ENCODE peak calls at places on chromosomes 11 and 22, in eight cellular contexts. One of them, this sample, is unnamed.

GRCh38 chr11:74159642-74160041 is 11.2 kb downstream of the C2CD3 start:
- DNase-seq in substantia nigra: no peak
- DNase-seq in cardiac fibroblast: no peak
- DNase-seq in occipital lobe: no peak
- DNase-seq in Karpas-422: no peak
- DNase-seq in activated naive CD4-positive, alpha-beta T cell treated with anti-CD3 and anti-CD28 coated beads, Interleukin-2, amount 10 ng/mL, durations not matched to agents 7 days and 5 days: no peak
- DNase-seq in activated CD4-positive, alpha-beta T cell treated with anti-CD3 and anti-CD28 coated beads, Interleukin-2, amount 50 U/mL, for 4 hours: no peak
- DNase-seq in endothelial cell of umbilical vein: no peak
- DNase-seq in this sample: no peak

GRCh38 chr11:29018631-29019030 is 910.4 kb downstream of the METTL15 start:
- DNase-seq in activated CD4-positive, alpha-beta T cell treated with anti-CD3 and anti-CD28 coated beads, Interleukin-2, amount 50 U/mL, for 4 hours: no peak
- DNase-seq in Karpas-422: no peak
- DNase-seq in occipital lobe: no peak
- DNase-seq in substantia nigra: no peak
- DNase-seq in activated naive CD4-positive, alpha-beta T cell treated with anti-CD3 and anti-CD28 coated beads, Interleukin-2, amount 10 ng/mL, durations not matched to agents 7 days and 5 days: no peak
- DNase-seq in cardiac fibroblast: peak; percentile 92
- DNase-seq in endothelial cell of umbilical vein: peak; percentile 95
- DNase-seq in this sample: peak; percentile 93

GRCh38 chr11:35990170-35990569 is 46.3 kb downstream of the LDLRAD3 start:
- DNase-seq in endothelial cell of umbilical vein: no peak
- DNase-seq in occipital lobe: no peak
- DNase-seq in Karpas-422: no peak
- DNase-seq in substantia nigra: no peak
- DNase-seq in activated naive CD4-positive, alpha-beta T cell treated with anti-CD3 and anti-CD28 coated beads, Interleukin-2, amount 10 ng/mL, durations not matched to agents 7 days and 5 days: no peak
- DNase-seq in activated CD4-positive, alpha-beta T cell treated with anti-CD3 and anti-CD28 coated beads, Interleukin-2, amount 50 U/mL, for 4 hours: no peak
- DNase-seq in cardiac fibroblast: no peak
- DNase-seq in this sample: no peak

GRCh38 chr11:3831378-3832239 is 9.2 kb downstream of the RHOG start:
- DNase-seq in cardiac fibroblast: no peak
- DNase-seq in occipital lobe: no peak
- DNase-seq in activated CD4-positive, alpha-beta T cell treated with anti-CD3 and anti-CD28 coated beads, Interleukin-2, amount 50 U/mL, for 4 hours: no peak
- DNase-seq in activated naive CD4-positive, alpha-beta T cell treated with anti-CD3 and anti-CD28 coated beads, Interleukin-2, amount 10 ng/mL, durations not matched to agents 7 days and 5 days: no peak
- DNase-seq in endothelial cell of umbilical vein: no peak
- DNase-seq in substantia nigra: peak; percentile 27
- DNase-seq in Karpas-422: no peak
- DNase-seq in this sample: no peak

GRCh38 chr11:126061707-126062678 is 673 bp downstream of the CDON start:
- DNase-seq in Karpas-422: no peak
- DNase-seq in activated CD4-positive, alpha-beta T cell treated with anti-CD3 and anti-CD28 coated beads, Interleukin-2, amount 50 U/mL, for 4 hours: peak; percentile 19
- DNase-seq in endothelial cell of umbilical vein: peak; percentile 36
- DNase-seq in occipital lobe: peak; percentile 11
- DNase-seq in activated naive CD4-positive, alpha-beta T cell treated with anti-CD3 and anti-CD28 coated beads, Interleukin-2, amount 10 ng/mL, durations not matched to agents 7 days and 5 days: peak; percentile 55
- DNase-seq in cardiac fibroblast: peak; percentile 36
- DNase-seq in substantia nigra: peak; percentile 4
- DNase-seq in this sample: peak; percentile 47

GRCh38 chr11:119306373-119306890 is 10.5 kb downstream of the MCAM start:
- DNase-seq in substantia nigra: no peak
- DNase-seq in Karpas-422: no peak
- DNase-seq in activated CD4-positive, alpha-beta T cell treated with anti-CD3 and anti-CD28 coated beads, Interleukin-2, amount 50 U/mL, for 4 hours: no peak
- DNase-seq in activated naive CD4-positive, alpha-beta T cell treated with anti-CD3 and anti-CD28 coated beads, Interleukin-2, amount 10 ng/mL, durations not matched to agents 7 days and 5 days: peak; percentile 46
- DNase-seq in cardiac fibroblast: peak; percentile 57
- DNase-seq in occipital lobe: no peak
- DNase-seq in endothelial cell of umbilical vein: peak; percentile 39
- DNase-seq in this sample: peak; percentile 62

GRCh38 chr22:48941903-48942625 is 885.6 kb downstream of the BRD1 start:
- DNase-seq in substantia nigra: no peak
- DNase-seq in activated CD4-positive, alpha-beta T cell treated with anti-CD3 and anti-CD28 coated beads, Interleukin-2, amount 50 U/mL, for 4 hours: no peak
- DNase-seq in endothelial cell of umbilical vein: no peak
- DNase-seq in occipital lobe: no peak
- DNase-seq in activated naive CD4-positive, alpha-beta T cell treated with anti-CD3 and anti-CD28 coated beads, Interleukin-2, amount 10 ng/mL, durations not matched to agents 7 days and 5 days: no peak
- DNase-seq in Karpas-422: no peak
- DNase-seq in cardiac fibroblast: no peak
- DNase-seq in this sample: no peak

GRCh38 chr22:20566420-20567260 is 59.2 kb downstream of the MED15 start:
- DNase-seq in activated naive CD4-positive, alpha-beta T cell treated with anti-CD3 and anti-CD28 coated beads, Interleukin-2, amount 10 ng/mL, durations not matched to agents 7 days and 5 days: peak; percentile 74
- DNase-seq in endothelial cell of umbilical vein: no peak
- DNase-seq in cardiac fibroblast: peak; percentile 88
- DNase-seq in substantia nigra: no peak
- DNase-seq in Karpas-422: no peak
- DNase-seq in activated CD4-positive, alpha-beta T cell treated with anti-CD3 and anti-CD28 coated beads, Interleukin-2, amount 50 U/mL, for 4 hours: peak; percentile 64
- DNase-seq in occipital lobe: no peak
- DNase-seq in this sample: no peak

GRCh38 chr11:83392556-83392955 is 106.4 kb upstream of the CCDC90B start:
- DNase-seq in cardiac fibroblast: no peak
- DNase-seq in substantia nigra: no peak
- DNase-seq in Karpas-422: no peak
- DNase-seq in endothelial cell of umbilical vein: no peak
- DNase-seq in activated CD4-positive, alpha-beta T cell treated with anti-CD3 and anti-CD28 coated beads, Interleukin-2, amount 50 U/mL, for 4 hours: no peak
- DNase-seq in activated naive CD4-positive, alpha-beta T cell treated with anti-CD3 and anti-CD28 coated beads, Interleukin-2, amount 10 ng/mL, durations not matched to agents 7 days and 5 days: no peak
- DNase-seq in occipital lobe: no peak
- DNase-seq in this sample: no peak

GRCh38 chr22:37154925-37155712 is 5.4 kb upstream of the IL2RB start:
- DNase-seq in cardiac fibroblast: no peak
- DNase-seq in Karpas-422: no peak
- DNase-seq in endothelial cell of umbilical vein: no peak
- DNase-seq in activated CD4-positive, alpha-beta T cell treated with anti-CD3 and anti-CD28 coated beads, Interleukin-2, amount 50 U/mL, for 4 hours: no peak
- DNase-seq in substantia nigra: no peak
- DNase-seq in occipital lobe: no peak
- DNase-seq in activated naive CD4-positive, alpha-beta T cell treated with anti-CD3 and anti-CD28 coated beads, Interleukin-2, amount 10 ng/mL, durations not matched to agents 7 days and 5 days: no peak
- DNase-seq in this sample: peak; percentile 19

GRCh38 chr11:94169516-94169915 is 40.9 kb downstream of the PANX1 start:
- DNase-seq in occipital lobe: no peak
- DNase-seq in cardiac fibroblast: no peak
- DNase-seq in activated naive CD4-positive, alpha-beta T cell treated with anti-CD3 and anti-CD28 coated beads, Interleukin-2, amount 10 ng/mL, durations not matched to agents 7 days and 5 days: no peak
- DNase-seq in Karpas-422: no peak
- DNase-seq in endothelial cell of umbilical vein: no peak
- DNase-seq in activated CD4-positive, alpha-beta T cell treated with anti-CD3 and anti-CD28 coated beads, Interleukin-2, amount 50 U/mL, for 4 hours: no peak
- DNase-seq in substantia nigra: no peak
- DNase-seq in this sample: no peak

GRCh38 chr11:75429902-75430691 is 2.9 kb downstream of the KLHL35 start:
- DNase-seq in activated CD4-positive, alpha-beta T cell treated with anti-CD3 and anti-CD28 coated beads, Interleukin-2, amount 50 U/mL, for 4 hours: peak; percentile 55
- DNase-seq in Karpas-422: no peak
- DNase-seq in activated naive CD4-positive, alpha-beta T cell treated with anti-CD3 and anti-CD28 coated beads, Interleukin-2, amount 10 ng/mL, durations not matched to agents 7 days and 5 days: peak; percentile 76
- DNase-seq in endothelial cell of umbilical vein: peak; percentile 64
- DNase-seq in substantia nigra: peak; percentile 33
- DNase-seq in occipital lobe: no peak
- DNase-seq in cardiac fibroblast: peak; percentile 72
- DNase-seq in this sample: peak; percentile 76

GRCh38 chr11:76803811-76804600 is 20.9 kb downstream of the TSKU start:
- DNase-seq in substantia nigra: no peak
- DNase-seq in occipital lobe: no peak
- DNase-seq in activated CD4-positive, alpha-beta T cell treated with anti-CD3 and anti-CD28 coated beads, Interleukin-2, amount 50 U/mL, for 4 hours: peak; percentile 47
- DNase-seq in activated naive CD4-positive, alpha-beta T cell treated with anti-CD3 and anti-CD28 coated beads, Interleukin-2, amount 10 ng/mL, durations not matched to agents 7 days and 5 days: peak; percentile 69
- DNase-seq in Karpas-422: no peak
- DNase-seq in cardiac fibroblast: peak; percentile 42
- DNase-seq in endothelial cell of umbilical vein: no peak
- DNase-seq in this sample: no peak

GRCh38 chr11:86524603-86525352 is 147.6 kb downstream of the ME3 start:
- DNase-seq in activated naive CD4-positive, alpha-beta T cell treated with anti-CD3 and anti-CD28 coated beads, Interleukin-2, amount 10 ng/mL, durations not matched to agents 7 days and 5 days: no peak
- DNase-seq in endothelial cell of umbilical vein: peak; percentile 91
- DNase-seq in Karpas-422: no peak
- DNase-seq in cardiac fibroblast: peak; percentile 61
- DNase-seq in substantia nigra: no peak
- DNase-seq in occipital lobe: no peak
- DNase-seq in activated CD4-positive, alpha-beta T cell treated with anti-CD3 and anti-CD28 coated beads, Interleukin-2, amount 50 U/mL, for 4 hours: no peak
- DNase-seq in this sample: peak; percentile 81

GRCh38 chr22:42682113-42682851 is 33.1 kb upstream of the CYB5R3 start:
- DNase-seq in activated CD4-positive, alpha-beta T cell treated with anti-CD3 and anti-CD28 coated beads, Interleukin-2, amount 50 U/mL, for 4 hours: no peak
- DNase-seq in activated naive CD4-positive, alpha-beta T cell treated with anti-CD3 and anti-CD28 coated beads, Interleukin-2, amount 10 ng/mL, durations not matched to agents 7 days and 5 days: no peak
- DNase-seq in cardiac fibroblast: no peak
- DNase-seq in substantia nigra: no peak
- DNase-seq in endothelial cell of umbilical vein: no peak
- DNase-seq in occipital lobe: no peak
- DNase-seq in Karpas-422: no peak
- DNase-seq in this sample: no peak

GRCh38 chr11:126415669-126416420 is 60.4 kb downstream of the ST3GAL4 start:
- DNase-seq in cardiac fibroblast: peak; percentile 92
- DNase-seq in endothelial cell of umbilical vein: no peak
- DNase-seq in occipital lobe: no peak
- DNase-seq in substantia nigra: peak; percentile 69
- DNase-seq in activated naive CD4-positive, alpha-beta T cell treated with anti-CD3 and anti-CD28 coated beads, Interleukin-2, amount 10 ng/mL, durations not matched to agents 7 days and 5 days: no peak
- DNase-seq in activated CD4-positive, alpha-beta T cell treated with anti-CD3 and anti-CD28 coated beads, Interleukin-2, amount 50 U/mL, for 4 hours: no peak
- DNase-seq in Karpas-422: no peak
- DNase-seq in this sample: no peak

GRCh38 chr22:27273386-27273785 is 528.2 kb downstream of the MN1 start:
- DNase-seq in activated CD4-positive, alpha-beta T cell treated with anti-CD3 and anti-CD28 coated beads, Interleukin-2, amount 50 U/mL, for 4 hours: no peak
- DNase-seq in activated naive CD4-positive, alpha-beta T cell treated with anti-CD3 and anti-CD28 coated beads, Interleukin-2, amount 10 ng/mL, durations not matched to agents 7 days and 5 days: no peak
- DNase-seq in cardiac fibroblast: no peak
- DNase-seq in endothelial cell of umbilical vein: no peak
- DNase-seq in occipital lobe: peak; percentile 51
- DNase-seq in Karpas-422: no peak
- DNase-seq in substantia nigra: peak; percentile 9
- DNase-seq in this sample: no peak

GRCh38 chr11:86606849-86607481 is 65.5 kb downstream of the ME3 start:
- DNase-seq in cardiac fibroblast: peak; percentile 63
- DNase-seq in activated naive CD4-positive, alpha-beta T cell treated with anti-CD3 and anti-CD28 coated beads, Interleukin-2, amount 10 ng/mL, durations not matched to agents 7 days and 5 days: no peak
- DNase-seq in Karpas-422: no peak
- DNase-seq in activated CD4-positive, alpha-beta T cell treated with anti-CD3 and anti-CD28 coated beads, Interleukin-2, amount 50 U/mL, for 4 hours: no peak
- DNase-seq in occipital lobe: no peak
- DNase-seq in substantia nigra: no peak
- DNase-seq in endothelial cell of umbilical vein: peak; percentile 97
- DNase-seq in this sample: peak; percentile 88

GRCh38 chr11:23509023-23509422 is 648.7 kb upstream of the CCDC179 start:
- DNase-seq in activated naive CD4-positive, alpha-beta T cell treated with anti-CD3 and anti-CD28 coated beads, Interleukin-2, amount 10 ng/mL, durations not matched to agents 7 days and 5 days: no peak
- DNase-seq in substantia nigra: no peak
- DNase-seq in occipital lobe: no peak
- DNase-seq in activated CD4-positive, alpha-beta T cell treated with anti-CD3 and anti-CD28 coated beads, Interleukin-2, amount 50 U/mL, for 4 hours: no peak
- DNase-seq in cardiac fibroblast: peak; percentile 3
- DNase-seq in Karpas-422: no peak
- DNase-seq in endothelial cell of umbilical vein: peak; percentile 50
- DNase-seq in this sample: no peak

GRCh38 chr11:134418119-134418840 is 6.2 kb upstream of the B3GAT1 start:
- DNase-seq in Karpas-422: no peak
- DNase-seq in cardiac fibroblast: peak; percentile 11
- DNase-seq in activated naive CD4-positive, alpha-beta T cell treated with anti-CD3 and anti-CD28 coated beads, Interleukin-2, amount 10 ng/mL, durations not matched to agents 7 days and 5 days: no peak
- DNase-seq in activated CD4-positive, alpha-beta T cell treated with anti-CD3 and anti-CD28 coated beads, Interleukin-2, amount 50 U/mL, for 4 hours: no peak
- DNase-seq in occipital lobe: no peak
- DNase-seq in endothelial cell of umbilical vein: peak; percentile 2
- DNase-seq in substantia nigra: no peak
- DNase-seq in this sample: peak; percentile 31

GRCh38 chr11:103803062-103803461 is 233.4 kb upstream of the DDI1 start:
- DNase-seq in Karpas-422: no peak
- DNase-seq in substantia nigra: no peak
- DNase-seq in activated naive CD4-positive, alpha-beta T cell treated with anti-CD3 and anti-CD28 coated beads, Interleukin-2, amount 10 ng/mL, durations not matched to agents 7 days and 5 days: no peak
- DNase-seq in endothelial cell of umbilical vein: peak; percentile 22
- DNase-seq in cardiac fibroblast: peak; percentile 86
- DNase-seq in activated CD4-positive, alpha-beta T cell treated with anti-CD3 and anti-CD28 coated beads, Interleukin-2, amount 50 U/mL, for 4 hours: no peak
- DNase-seq in occipital lobe: no peak
- DNase-seq in this sample: no peak

GRCh38 chr22:45949258-45949870 is 27.6 kb downstream of the WNT7B start:
- DNase-seq in endothelial cell of umbilical vein: no peak
- DNase-seq in Karpas-422: no peak
- DNase-seq in activated CD4-positive, alpha-beta T cell treated with anti-CD3 and anti-CD28 coated beads, Interleukin-2, amount 50 U/mL, for 4 hours: no peak
- DNase-seq in cardiac fibroblast: no peak
- DNase-seq in occipital lobe: no peak
- DNase-seq in activated naive CD4-positive, alpha-beta T cell treated with anti-CD3 and anti-CD28 coated beads, Interleukin-2, amount 10 ng/mL, durations not matched to agents 7 days and 5 days: no peak
- DNase-seq in substantia nigra: no peak
- DNase-seq in this sample: no peak

GRCh38 chr11:65204646-65205601 is 23.2 kb downstream of the CAPN1 start:
- DNase-seq in cardiac fibroblast: peak; percentile 50
- DNase-seq in endothelial cell of umbilical vein: peak; percentile 40
- DNase-seq in substantia nigra: peak; percentile 69
- DNase-seq in occipital lobe: no peak
- DNase-seq in activated naive CD4-positive, alpha-beta T cell treated with anti-CD3 and anti-CD28 coated beads, Interleukin-2, amount 10 ng/mL, durations not matched to agents 7 days and 5 days: peak; percentile 63
- DNase-seq in activated CD4-positive, alpha-beta T cell treated with anti-CD3 and anti-CD28 coated beads, Interleukin-2, amount 50 U/mL, for 4 hours: peak; percentile 28
- DNase-seq in Karpas-422: peak; percentile 74
- DNase-seq in this sample: peak; percentile 71

GRCh38 chr11:35126000-35126878 is 12.7 kb upstream of the CD44 start:
- DNase-seq in endothelial cell of umbilical vein: no peak
- DNase-seq in Karpas-422: no peak
- DNase-seq in cardiac fibroblast: no peak
- DNase-seq in activated naive CD4-positive, alpha-beta T cell treated with anti-CD3 and anti-CD28 coated beads, Interleukin-2, amount 10 ng/mL, durations not matched to agents 7 days and 5 days: peak; percentile 35
- DNase-seq in substantia nigra: no peak
- DNase-seq in occipital lobe: no peak
- DNase-seq in activated CD4-positive, alpha-beta T cell treated with anti-CD3 and anti-CD28 coated beads, Interleukin-2, amount 50 U/mL, for 4 hours: peak; percentile 46
- DNase-seq in this sample: no peak

GRCh38 chr22:46354176-46354992 is 18.9 kb downstream of the TRMU start:
- DNase-seq in occipital lobe: no peak
- DNase-seq in endothelial cell of umbilical vein: no peak
- DNase-seq in substantia nigra: no peak
- DNase-seq in activated CD4-positive, alpha-beta T cell treated with anti-CD3 and anti-CD28 coated beads, Interleukin-2, amount 50 U/mL, for 4 hours: no peak
- DNase-seq in Karpas-422: no peak
- DNase-seq in activated naive CD4-positive, alpha-beta T cell treated with anti-CD3 and anti-CD28 coated beads, Interleukin-2, amount 10 ng/mL, durations not matched to agents 7 days and 5 days: no peak
- DNase-seq in cardiac fibroblast: no peak
- DNase-seq in this sample: no peak

GRCh38 chr22:41504397-41504796 is 35.5 kb downstream of the ACO2 start:
- DNase-seq in activated CD4-positive, alpha-beta T cell treated with anti-CD3 and anti-CD28 coated beads, Interleukin-2, amount 50 U/mL, for 4 hours: no peak
- DNase-seq in Karpas-422: peak; percentile 96
- DNase-seq in cardiac fibroblast: peak; percentile 49
- DNase-seq in substantia nigra: peak; percentile 13
- DNase-seq in occipital lobe: peak; percentile 73
- DNase-seq in activated naive CD4-positive, alpha-beta T cell treated with anti-CD3 and anti-CD28 coated beads, Interleukin-2, amount 10 ng/mL, durations not matched to agents 7 days and 5 days: no peak
- DNase-seq in endothelial cell of umbilical vein: no peak
- DNase-seq in this sample: no peak

GRCh38 chr11:78952188-78952587 is 377.5 kb upstream of the NARS2 start:
- DNase-seq in endothelial cell of umbilical vein: no peak
- DNase-seq in Karpas-422: no peak
- DNase-seq in activated CD4-positive, alpha-beta T cell treated with anti-CD3 and anti-CD28 coated beads, Interleukin-2, amount 50 U/mL, for 4 hours: no peak
- DNase-seq in occipital lobe: no peak
- DNase-seq in substantia nigra: no peak
- DNase-seq in activated naive CD4-positive, alpha-beta T cell treated with anti-CD3 and anti-CD28 coated beads, Interleukin-2, amount 10 ng/mL, durations not matched to agents 7 days and 5 days: no peak
- DNase-seq in cardiac fibroblast: no peak
- DNase-seq in this sample: no peak

GRCh38 chr11:64255135-64256128 is 4.1 kb downstream of the PLCB3 start:
- DNase-seq in substantia nigra: no peak
- DNase-seq in activated CD4-positive, alpha-beta T cell treated with anti-CD3 and anti-CD28 coated beads, Interleukin-2, amount 50 U/mL, for 4 hours: no peak
- DNase-seq in endothelial cell of umbilical vein: no peak
- DNase-seq in activated naive CD4-positive, alpha-beta T cell treated with anti-CD3 and anti-CD28 coated beads, Interleukin-2, amount 10 ng/mL, durations not matched to agents 7 days and 5 days: no peak
- DNase-seq in occipital lobe: no peak
- DNase-seq in Karpas-422: no peak
- DNase-seq in cardiac fibroblast: no peak
- DNase-seq in this sample: no peak

GRCh38 chr22:30843245-30843644 is 125.3 kb downstream of the MORC2 start:
- DNase-seq in Karpas-422: no peak
- DNase-seq in occipital lobe: no peak
- DNase-seq in activated naive CD4-positive, alpha-beta T cell treated with anti-CD3 and anti-CD28 coated beads, Interleukin-2, amount 10 ng/mL, durations not matched to agents 7 days and 5 days: no peak
- DNase-seq in activated CD4-positive, alpha-beta T cell treated with anti-CD3 and anti-CD28 coated beads, Interleukin-2, amount 50 U/mL, for 4 hours: no peak
- DNase-seq in substantia nigra: no peak
- DNase-seq in endothelial cell of umbilical vein: no peak
- DNase-seq in cardiac fibroblast: no peak
- DNase-seq in this sample: no peak

GRCh38 chr11:120710354-120711187 is 199.0 kb downstream of the GRIK4 start:
- DNase-seq in cardiac fibroblast: peak; percentile 86
- DNase-seq in activated naive CD4-positive, alpha-beta T cell treated with anti-CD3 and anti-CD28 coated beads, Interleukin-2, amount 10 ng/mL, durations not matched to agents 7 days and 5 days: no peak
- DNase-seq in activated CD4-positive, alpha-beta T cell treated with anti-CD3 and anti-CD28 coated beads, Interleukin-2, amount 50 U/mL, for 4 hours: no peak
- DNase-seq in substantia nigra: peak; percentile 62
- DNase-seq in endothelial cell of umbilical vein: no peak
- DNase-seq in Karpas-422: no peak
- DNase-seq in occipital lobe: peak; percentile 38
- DNase-seq in this sample: peak; percentile 19

GRCh38 chr22:22410677-22411076 is 97.9 kb downstream of the ZNF280B start:
- DNase-seq in activated CD4-positive, alpha-beta T cell treated with anti-CD3 and anti-CD28 coated beads, Interleukin-2, amount 50 U/mL, for 4 hours: no peak
- DNase-seq in cardiac fibroblast: no peak
- DNase-seq in activated naive CD4-positive, alpha-beta T cell treated with anti-CD3 and anti-CD28 coated beads, Interleukin-2, amount 10 ng/mL, durations not matched to agents 7 days and 5 days: no peak
- DNase-seq in substantia nigra: no peak
- DNase-seq in Karpas-422: no peak
- DNase-seq in occipital lobe: no peak
- DNase-seq in endothelial cell of umbilical vein: no peak
- DNase-seq in this sample: no peak

GRCh38 chr22:33811686-33812085 is 108.6 kb downstream of the LARGE1 start:
- DNase-seq in activated naive CD4-positive, alpha-beta T cell treated with anti-CD3 and anti-CD28 coated beads, Interleukin-2, amount 10 ng/mL, durations not matched to agents 7 days and 5 days: no peak
- DNase-seq in Karpas-422: no peak
- DNase-seq in cardiac fibroblast: peak; percentile 74
- DNase-seq in activated CD4-positive, alpha-beta T cell treated with anti-CD3 and anti-CD28 coated beads, Interleukin-2, amount 50 U/mL, for 4 hours: no peak
- DNase-seq in occipital lobe: no peak
- DNase-seq in endothelial cell of umbilical vein: no peak
- DNase-seq in substantia nigra: no peak
- DNase-seq in this sample: no peak

GRCh38 chr22:28141614-28142013 is 222.6 kb upstream of the PITPNB start:
- DNase-seq in Karpas-422: no peak
- DNase-seq in activated CD4-positive, alpha-beta T cell treated with anti-CD3 and anti-CD28 coated beads, Interleukin-2, amount 50 U/mL, for 4 hours: no peak
- DNase-seq in activated naive CD4-positive, alpha-beta T cell treated with anti-CD3 and anti-CD28 coated beads, Interleukin-2, amount 10 ng/mL, durations not matched to agents 7 days and 5 days: no peak
- DNase-seq in endothelial cell of umbilical vein: no peak
- DNase-seq in occipital lobe: no peak
- DNase-seq in substantia nigra: no peak
- DNase-seq in cardiac fibroblast: peak; percentile 61
- DNase-seq in this sample: no peak

GRCh38 chr11:57644748-57645715 is 4.7 kb downstream of the YPEL4 start:
- DNase-seq in activated naive CD4-positive, alpha-beta T cell treated with anti-CD3 and anti-CD28 coated beads, Interleukin-2, amount 10 ng/mL, durations not matched to agents 7 days and 5 days: peak; percentile 92
- DNase-seq in endothelial cell of umbilical vein: peak; percentile 68
- DNase-seq in occipital lobe: peak; percentile 52
- DNase-seq in Karpas-422: peak; percentile 92
- DNase-seq in cardiac fibroblast: peak; percentile 81
- DNase-seq in activated CD4-positive, alpha-beta T cell treated with anti-CD3 and anti-CD28 coated beads, Interleukin-2, amount 50 U/mL, for 4 hours: peak; percentile 87
- DNase-seq in substantia nigra: peak; percentile 66
- DNase-seq in this sample: peak; percentile 85

This sample was measured in dermis blood vessel endothelial cell.